ENCODE peak calls at places on chromosome 1, in ten cellular contexts. One of them, this sample, is unnamed.

GRCh38 chr1:57003398-57004139 is 37.8 kb upstream of the C8B start:
- DNase-seq in thoracic aorta: no peak
- DNase-seq in stomach: no peak
- DNase-seq in activated T-cell treated with anti-CD3 and anti-CD28 coated beads, Interleukin-2, amount 50 U/mL, for 72 hours: no peak
- DNase-seq in stimulated activated CD4-positive, alpha-beta T cell treated with anti-CD3 and anti-CD28 coated beads, Interleukin-2, amount 100 ng/mL, for 24 hours: no peak
- DNase-seq in HT-29: no peak
- DNase-seq in aorta: no peak
- DNase-seq in Daoy: no peak
- DNase-seq in GM10248: no peak
- DNase-seq in activated CD4-positive, CD25-positive, alpha-beta regulatory T cell treated with anti-CD3 and anti-CD28 coated beads, Interleukin-2, amount 50 U/mL, for 72 hours: no peak
- DNase-seq in this sample: no peak

GRCh38 chr1:209850342-209850979 is 22.7 kb downstream of the UTP25 start:
- DNase-seq in stomach: peak; percentile 36
- DNase-seq in GM10248: peak; percentile 55
- DNase-seq in Daoy: peak; percentile 88
- DNase-seq in activated T-cell treated with anti-CD3 and anti-CD28 coated beads, Interleukin-2, amount 50 U/mL, for 72 hours: peak; percentile 29
- DNase-seq in HT-29: peak; percentile 51
- DNase-seq in thoracic aorta: no peak
- DNase-seq in aorta: no peak
- DNase-seq in activated CD4-positive, CD25-positive, alpha-beta regulatory T cell treated with anti-CD3 and anti-CD28 coated beads, Interleukin-2, amount 50 U/mL, for 72 hours: no peak
- DNase-seq in stimulated activated CD4-positive, alpha-beta T cell treated with anti-CD3 and anti-CD28 coated beads, Interleukin-2, amount 100 ng/mL, for 24 hours: peak; percentile 51
- DNase-seq in this sample: peak; percentile 80

GRCh38 chr1:151958959-151959358 is 34.7 kb downstream of the S100A10 start:
- DNase-seq in activated CD4-positive, CD25-positive, alpha-beta regulatory T cell treated with anti-CD3 and anti-CD28 coated beads, Interleukin-2, amount 50 U/mL, for 72 hours: no peak
- DNase-seq in HT-29: no peak
- DNase-seq in thoracic aorta: no peak
- DNase-seq in stomach: no peak
- DNase-seq in GM10248: no peak
- DNase-seq in stimulated activated CD4-positive, alpha-beta T cell treated with anti-CD3 and anti-CD28 coated beads, Interleukin-2, amount 100 ng/mL, for 24 hours: no peak
- DNase-seq in aorta: no peak
- DNase-seq in activated T-cell treated with anti-CD3 and anti-CD28 coated beads, Interleukin-2, amount 50 U/mL, for 72 hours: no peak
- DNase-seq in Daoy: no peak
- DNase-seq in this sample: no peak

GRCh38 chr1:91670781-91671180 is 170.1 kb downstream of the CDC7 start:
- DNase-seq in stimulated activated CD4-positive, alpha-beta T cell treated with anti-CD3 and anti-CD28 coated beads, Interleukin-2, amount 100 ng/mL, for 24 hours: no peak
- DNase-seq in Daoy: no peak
- DNase-seq in aorta: no peak
- DNase-seq in activated CD4-positive, CD25-positive, alpha-beta regulatory T cell treated with anti-CD3 and anti-CD28 coated beads, Interleukin-2, amount 50 U/mL, for 72 hours: no peak
- DNase-seq in thoracic aorta: no peak
- DNase-seq in HT-29: no peak
- DNase-seq in activated T-cell treated with anti-CD3 and anti-CD28 coated beads, Interleukin-2, amount 50 U/mL, for 72 hours: no peak
- DNase-seq in GM10248: no peak
- DNase-seq in stomach: no peak
- DNase-seq in this sample: no peak

GRCh38 chr1:16183765-16184556 is 28.1 kb upstream of the EPHA2 start:
- DNase-seq in stimulated activated CD4-positive, alpha-beta T cell treated with anti-CD3 and anti-CD28 coated beads, Interleukin-2, amount 100 ng/mL, for 24 hours: no peak
- DNase-seq in Daoy: no peak
- DNase-seq in aorta: no peak
- DNase-seq in activated CD4-positive, CD25-positive, alpha-beta regulatory T cell treated with anti-CD3 and anti-CD28 coated beads, Interleukin-2, amount 50 U/mL, for 72 hours: no peak
- DNase-seq in HT-29: no peak
- DNase-seq in GM10248: no peak
- DNase-seq in stomach: peak; percentile 64
- DNase-seq in thoracic aorta: no peak
- DNase-seq in activated T-cell treated with anti-CD3 and anti-CD28 coated beads, Interleukin-2, amount 50 U/mL, for 72 hours: no peak
- DNase-seq in this sample: no peak

GRCh38 chr1:21436488-21437340 is 3.2 kb upstream of the NBPF3 start:
- DNase-seq in aorta: no peak
- DNase-seq in stimulated activated CD4-positive, alpha-beta T cell treated with anti-CD3 and anti-CD28 coated beads, Interleukin-2, amount 100 ng/mL, for 24 hours: no peak
- DNase-seq in activated T-cell treated with anti-CD3 and anti-CD28 coated beads, Interleukin-2, amount 50 U/mL, for 72 hours: no peak
- DNase-seq in stomach: peak; percentile 46
- DNase-seq in activated CD4-positive, CD25-positive, alpha-beta regulatory T cell treated with anti-CD3 and anti-CD28 coated beads, Interleukin-2, amount 50 U/mL, for 72 hours: no peak
- DNase-seq in GM10248: no peak
- DNase-seq in thoracic aorta: no peak
- DNase-seq in HT-29: no peak
- DNase-seq in Daoy: no peak
- DNase-seq in this sample: no peak

GRCh38 chr1:30083800-30084464 is 639.5 kb downstream of the MATN1 start:
- DNase-seq in stimulated activated CD4-positive, alpha-beta T cell treated with anti-CD3 and anti-CD28 coated beads, Interleukin-2, amount 100 ng/mL, for 24 hours: no peak
- DNase-seq in stomach: no peak
- DNase-seq in activated CD4-positive, CD25-positive, alpha-beta regulatory T cell treated with anti-CD3 and anti-CD28 coated beads, Interleukin-2, amount 50 U/mL, for 72 hours: no peak
- DNase-seq in Daoy: peak; percentile 80
- DNase-seq in aorta: peak; percentile 62
- DNase-seq in thoracic aorta: peak; percentile 4
- DNase-seq in GM10248: no peak
- DNase-seq in HT-29: peak; percentile 48
- DNase-seq in activated T-cell treated with anti-CD3 and anti-CD28 coated beads, Interleukin-2, amount 50 U/mL, for 72 hours: no peak
- DNase-seq in this sample: no peak

GRCh38 chr1:47432071-47433036 is 5.5 kb upstream of the FOXD2 start:
- DNase-seq in GM10248: peak; percentile 66
- DNase-seq in HT-29: peak; percentile 97
- DNase-seq in activated CD4-positive, CD25-positive, alpha-beta regulatory T cell treated with anti-CD3 and anti-CD28 coated beads, Interleukin-2, amount 50 U/mL, for 72 hours: peak; percentile 48
- DNase-seq in stomach: peak; percentile 86
- DNase-seq in activated T-cell treated with anti-CD3 and anti-CD28 coated beads, Interleukin-2, amount 50 U/mL, for 72 hours: peak; percentile 67
- DNase-seq in Daoy: peak; percentile 83
- DNase-seq in aorta: peak; percentile 87
- DNase-seq in stimulated activated CD4-positive, alpha-beta T cell treated with anti-CD3 and anti-CD28 coated beads, Interleukin-2, amount 100 ng/mL, for 24 hours: peak; percentile 74
- DNase-seq in thoracic aorta: peak; percentile 31
- DNase-seq in this sample: no peak

GRCh38 chr1:53999920-54000319 is 18.1 kb downstream of the LDLRAD1 start:
- DNase-seq in thoracic aorta: no peak
- DNase-seq in aorta: no peak
- DNase-seq in GM10248: no peak
- DNase-seq in stimulated activated CD4-positive, alpha-beta T cell treated with anti-CD3 and anti-CD28 coated beads, Interleukin-2, amount 100 ng/mL, for 24 hours: no peak
- DNase-seq in activated CD4-positive, CD25-positive, alpha-beta regulatory T cell treated with anti-CD3 and anti-CD28 coated beads, Interleukin-2, amount 50 U/mL, for 72 hours: no peak
- DNase-seq in Daoy: no peak
- DNase-seq in activated T-cell treated with anti-CD3 and anti-CD28 coated beads, Interleukin-2, amount 50 U/mL, for 72 hours: no peak
- DNase-seq in HT-29: no peak
- DNase-seq in stomach: no peak
- DNase-seq in this sample: no peak

GRCh38 chr1:42456754-42457089 is 379 bp downstream of the PPCS start:
- DNase-seq in thoracic aorta: no peak
- DNase-seq in Daoy: peak; percentile 73
- DNase-seq in activated CD4-positive, CD25-positive, alpha-beta regulatory T cell treated with anti-CD3 and anti-CD28 coated beads, Interleukin-2, amount 50 U/mL, for 72 hours: no peak
- DNase-seq in GM10248: peak; percentile 76
- DNase-seq in aorta: peak; percentile 64
- DNase-seq in stomach: peak; percentile 63
- DNase-seq in stimulated activated CD4-positive, alpha-beta T cell treated with anti-CD3 and anti-CD28 coated beads, Interleukin-2, amount 100 ng/mL, for 24 hours: peak; percentile 56
- DNase-seq in HT-29: peak; percentile 69
- DNase-seq in activated T-cell treated with anti-CD3 and anti-CD28 coated beads, Interleukin-2, amount 50 U/mL, for 72 hours: peak; percentile 67
- DNase-seq in this sample: no peak

GRCh38 chr1:206783506-206783905 is 11.2 kb upstream of the IL10 start:
- DNase-seq in stimulated activated CD4-positive, alpha-beta T cell treated with anti-CD3 and anti-CD28 coated beads, Interleukin-2, amount 100 ng/mL, for 24 hours: no peak
- DNase-seq in activated CD4-positive, CD25-positive, alpha-beta regulatory T cell treated with anti-CD3 and anti-CD28 coated beads, Interleukin-2, amount 50 U/mL, for 72 hours: no peak
- DNase-seq in thoracic aorta: no peak
- DNase-seq in aorta: no peak
- DNase-seq in activated T-cell treated with anti-CD3 and anti-CD28 coated beads, Interleukin-2, amount 50 U/mL, for 72 hours: no peak
- DNase-seq in stomach: no peak
- DNase-seq in Daoy: no peak
- DNase-seq in HT-29: no peak
- DNase-seq in GM10248: no peak
- DNase-seq in this sample: no peak

GRCh38 chr1:232463226-232463625 is 166.7 kb downstream of the SIPA1L2 start:
- DNase-seq in GM10248: no peak
- DNase-seq in activated T-cell treated with anti-CD3 and anti-CD28 coated beads, Interleukin-2, amount 50 U/mL, for 72 hours: no peak
- DNase-seq in stomach: no peak
- DNase-seq in thoracic aorta: no peak
- DNase-seq in activated CD4-positive, CD25-positive, alpha-beta regulatory T cell treated with anti-CD3 and anti-CD28 coated beads, Interleukin-2, amount 50 U/mL, for 72 hours: no peak
- DNase-seq in aorta: no peak
- DNase-seq in HT-29: no peak
- DNase-seq in stimulated activated CD4-positive, alpha-beta T cell treated with anti-CD3 and anti-CD28 coated beads, Interleukin-2, amount 100 ng/mL, for 24 hours: no peak
- DNase-seq in Daoy: no peak
- DNase-seq in this sample: no peak

GRCh38 chr1:54885237-54885679 is 1.7 kb downstream of the DHCR24 start:
- DNase-seq in stimulated activated CD4-positive, alpha-beta T cell treated with anti-CD3 and anti-CD28 coated beads, Interleukin-2, amount 100 ng/mL, for 24 hours: no peak
- DNase-seq in thoracic aorta: no peak
- DNase-seq in activated T-cell treated with anti-CD3 and anti-CD28 coated beads, Interleukin-2, amount 50 U/mL, for 72 hours: no peak
- DNase-seq in stomach: no peak
- DNase-seq in Daoy: no peak
- DNase-seq in aorta: no peak
- DNase-seq in GM10248: no peak
- DNase-seq in HT-29: no peak
- DNase-seq in activated CD4-positive, CD25-positive, alpha-beta regulatory T cell treated with anti-CD3 and anti-CD28 coated beads, Interleukin-2, amount 50 U/mL, for 72 hours: no peak
- DNase-seq in this sample: no peak

GRCh38 chr1:150233359-150234308 is 2.3 kb downstream of the ANP32E start:
- DNase-seq in aorta: no peak
- DNase-seq in Daoy: no peak
- DNase-seq in activated CD4-positive, CD25-positive, alpha-beta regulatory T cell treated with anti-CD3 and anti-CD28 coated beads, Interleukin-2, amount 50 U/mL, for 72 hours: no peak
- DNase-seq in thoracic aorta: no peak
- DNase-seq in stimulated activated CD4-positive, alpha-beta T cell treated with anti-CD3 and anti-CD28 coated beads, Interleukin-2, amount 100 ng/mL, for 24 hours: peak; percentile 66
- DNase-seq in HT-29: peak; percentile 55
- DNase-seq in GM10248: no peak
- DNase-seq in stomach: no peak
- DNase-seq in activated T-cell treated with anti-CD3 and anti-CD28 coated beads, Interleukin-2, amount 50 U/mL, for 72 hours: no peak
- DNase-seq in this sample: no peak

This sample was measured in NCI-H446 treated with DMSO at 0.1 percent for 48 hours.